ENCODE peak calls at places on chromosomes 5 and 9, in seven cellular contexts. C, K, J, U, N, P and F are unnamed samples.

GRCh38 chr5:93123127-93123526 is 457.9 kb downstream of the NR2F1-AS1 start:
- DNase-seq in C (no peak), N (no peak), K (no peak), J (no peak), U (no peak), P (no peak), F (no peak)

GRCh38 chr9:16068476-16068875 is 515.6 kb downstream of the CCDC171 start:
- DNase-seq in N (no peak), K (no peak), U (no peak), P (no peak), J (no peak), C (no peak), F (no peak)

GRCh38 chr9:78234810-78235209 is 1.1 kb upstream of the CEP78 start:
- DNase-seq in C (no peak), J (no peak), K (no peak), N (peak; percentile 60), U (peak; percentile 18), P (peak; percentile 35), F (no peak)

GRCh38 chr5:103375356-103375755 is 116.8 kb downstream of the MACIR start:
- DNase-seq in P (peak; percentile 56), C (no peak), U (peak; percentile 8), J (no peak), K (no peak), N (peak; percentile 64), F (no peak)

GRCh38 chr5:102715405-102715804 is 39.7 kb upstream of the PAM start:
- DNase-seq in K (no peak), U (peak; percentile 78), N (peak; percentile 86), C (no peak), P (peak; percentile 31), J (no peak), F (no peak)

GRCh38 chr5:148735301-148735700 is 81.0 kb upstream of the HTR4 start:
- DNase-seq in P (no peak), U (peak; percentile 15), N (no peak), C (no peak), K (no peak), J (no peak), F (no peak)

GRCh38 chr5:132094393-132095076 is 20.9 kb downstream of the CSF2 start:
- DNase-seq in N (peak; percentile 88), C (no peak), J (no peak), P (no peak), U (peak; percentile 93), K (no peak), F (no peak)

GRCh38 chr5:86671536-86671935 is 53.8 kb downstream of the COX7C start:
- DNase-seq in K (no peak), P (no peak), C (no peak), J (no peak), U (no peak), N (no peak), F (no peak)

GRCh38 chr5:106454651-106455415 is 1215.9 kb downstream of the EFNA5 start:
- DNase-seq in U (peak; percentile 95), C (no peak), J (peak; percentile 39), K (no peak), P (peak; percentile 73), N (peak; percentile 27), F (no peak)

DNA sequence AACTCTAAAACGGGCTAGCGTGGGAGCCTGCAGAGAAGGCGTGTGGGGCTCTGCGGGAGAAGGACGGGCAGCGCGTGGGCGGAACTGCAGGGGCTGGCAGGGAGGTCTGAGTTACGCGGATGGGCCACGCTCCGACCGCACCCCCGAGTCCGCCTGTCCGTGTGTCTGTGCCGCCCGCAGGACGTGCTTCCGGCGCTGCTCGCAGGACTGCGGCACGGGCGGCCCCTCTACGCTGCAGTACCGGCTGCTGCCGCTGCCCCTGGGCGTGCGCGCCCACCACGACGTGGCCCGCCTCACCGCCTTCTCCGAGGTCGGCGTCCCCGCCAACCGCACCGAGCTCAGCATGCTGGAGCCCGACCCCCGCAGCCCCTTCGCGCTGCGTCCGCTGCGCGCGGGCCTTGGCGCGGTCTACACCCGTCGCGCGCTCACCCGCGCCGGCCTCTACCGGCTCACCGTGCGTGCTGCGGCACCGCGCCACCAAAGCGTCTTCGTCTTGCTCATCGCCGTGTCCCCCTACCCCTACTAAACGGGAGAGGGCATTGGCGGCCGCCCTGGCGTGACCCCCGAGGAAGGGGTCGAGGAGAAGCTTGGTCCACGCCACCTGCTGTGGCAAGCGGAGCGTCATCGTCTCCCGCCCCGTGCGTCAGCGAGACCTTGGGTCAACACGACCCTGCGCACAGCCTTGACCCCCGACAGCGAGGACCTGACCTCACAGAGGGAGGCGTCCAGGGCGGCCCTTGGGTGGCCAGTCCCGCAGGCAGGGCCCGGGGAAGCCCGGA is 11.4 kb upstream of the ASS1 start:
- DNase-seq in U (peak; percentile 44), N (no peak), J (peak; percentile 76), C (peak; percentile 44), K (peak; percentile 43), P (peak; percentile 70), F (no peak)
- TF ChIP-seq CTCF in U (peak; percentile 20), N (peak; percentile 46), J (peak; percentile 65), C (peak; percentile 84), K (no peak), P (peak; percentile 61), F (no peak)

GRCh38 chr9:35489313-35490154 is at the start of gene RUSC2:
- DNase-seq in P (peak; percentile 93), U (peak; percentile 80), N (peak; percentile 89), J (peak; percentile 87), K (peak; percentile 36), C (peak; percentile 84), F (peak; percentile 43)
- TF ChIP-seq CTCF in P (peak; percentile 48), U (peak; percentile 10), N (peak; percentile 34), J (no peak), K (no peak), C (peak; percentile 58), F (no peak)

GRCh38 chr9:121698627-121699270 is 47.3 kb downstream of the DAB2IP start:
- DNase-seq in C (no peak), K (no peak), P (peak; percentile 69), J (peak; percentile 77), N (no peak), U (no peak), F (peak; percentile 41)

GRCh38 chr9:121699271-121700164 is 48.1 kb downstream of the DAB2IP start:
- DNase-seq in J (peak; percentile 66), P (peak; percentile 56), K (peak; percentile 53), U (peak; percentile 50), N (peak; percentile 40), C (peak; percentile 77), F (peak; percentile 52)

GRCh38 chr9:121701736-121702261 is 50.4 kb downstream of the DAB2IP start:
- DNase-seq in J (no peak), K (no peak), C (no peak), N (no peak), P (no peak), U (peak; percentile 16), F (no peak)

GRCh38 chr9:121700831-121701419 is 49.5 kb downstream of the DAB2IP start:
- DNase-seq in C (peak; percentile 66), N (no peak), J (no peak), P (no peak), K (no peak), U (peak; percentile 43), F (no peak)

DNA sequence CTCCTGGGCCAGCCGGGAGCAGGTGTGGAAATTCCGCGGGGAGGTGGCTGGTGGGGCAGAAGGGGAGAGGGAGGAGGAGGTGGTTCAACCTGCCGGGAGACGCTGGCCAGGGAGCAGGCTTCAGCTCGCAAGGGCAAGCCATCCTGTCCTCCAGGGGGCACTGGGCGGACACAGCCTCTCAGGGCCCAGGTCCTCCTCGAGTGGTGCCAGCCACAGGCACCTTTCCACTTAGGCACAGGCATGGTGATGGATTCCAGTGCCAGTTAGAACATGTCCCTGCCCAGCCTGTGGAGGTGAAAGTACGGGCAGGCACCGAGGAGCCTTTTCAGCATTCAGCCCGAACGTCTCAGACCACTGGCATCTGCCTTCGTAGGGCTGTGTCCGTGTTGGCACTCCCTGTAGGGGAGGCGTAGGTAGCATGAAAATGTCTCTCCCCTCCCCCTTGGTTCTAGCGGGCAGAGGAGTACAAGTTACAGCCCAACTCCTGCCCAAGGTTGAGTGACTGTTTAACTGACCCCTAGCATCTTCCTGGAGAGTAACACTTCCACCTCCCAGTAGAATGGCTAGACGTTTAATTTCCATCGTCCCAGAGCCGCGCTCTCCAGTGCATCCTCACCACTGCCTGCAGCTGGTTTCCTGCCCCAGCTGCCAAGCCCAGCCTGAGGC is 48.9 kb downstream of the DAB2IP start:
- DNase-seq in U (peak; percentile 99), P (no peak), K (no peak), J (peak; percentile 69), C (peak; percentile 72), N (peak; percentile 50), F (peak; percentile 39)
- TF ChIP-seq CTCF in U (peak; percentile 59), P (no peak), K (peak; percentile 60), J (no peak), C (peak; percentile 63), N (peak; percentile 78), F (peak; percentile 44)

DNA sequence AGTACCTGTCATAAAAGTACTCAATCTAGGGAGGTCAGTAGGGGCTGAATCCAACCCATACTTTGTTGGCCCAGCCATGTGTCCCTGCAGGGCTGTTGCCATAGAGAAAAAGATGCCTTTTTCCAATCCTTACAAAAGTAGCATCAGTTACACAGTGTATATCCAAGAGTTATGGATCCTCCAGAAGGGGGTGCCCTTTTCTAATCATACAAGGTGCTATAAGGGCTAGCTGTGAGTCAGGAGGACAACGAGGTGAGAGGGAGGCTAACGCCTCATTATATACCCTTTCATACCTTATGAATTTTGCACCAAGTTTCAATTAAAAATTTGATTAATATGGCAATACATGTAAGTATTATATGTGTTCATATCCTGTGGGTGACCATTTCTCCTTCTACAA is 4.8 kb downstream of the KIAA0825 start:
- DNase-seq in K (no peak), C (no peak), P (peak; percentile 41), N (peak; percentile 5), U (peak; percentile 53), J (no peak), F (peak; percentile 14)
- TF ChIP-seq CTCF in K (peak; percentile 29), C (no peak), P (peak; percentile 51), N (no peak), U (no peak), J (no peak), F (peak; percentile 28)

GRCh38 chr9:112705773-112706427 is 12.0 kb downstream of the INIP start:
- DNase-seq in U (peak; percentile 54), C (no peak), N (peak; percentile 17), P (peak; percentile 83), K (no peak), J (peak; percentile 32), F (no peak)
- TF ChIP-seq CTCF in U (peak; percentile 62), C (peak; percentile 55), N (peak; percentile 5), P (peak; percentile 68), K (no peak), J (peak; percentile 34), F (no peak)

GRCh38 chr9:102631559-102631958 is 363.6 kb upstream of the CYLC2 start:
- DNase-seq in P (peak; percentile 15), N (no peak), K (no peak), C (no peak), J (no peak), U (peak; percentile 22), F (no peak)
- TF ChIP-seq CTCF in P (peak; percentile 26), N (no peak), K (peak; percentile 52), C (no peak), J (no peak), U (peak; percentile 46), F (peak; percentile 31)

GRCh38 chr9:109455391-109455790 is 42.7 kb downstream of the PTPN3 start:
- DNase-seq in C (no peak), N (no peak), U (no peak), J (peak; percentile 44), K (no peak), P (no peak), F (no peak)
- TF ChIP-seq CTCF in C (no peak), N (no peak), U (no peak), J (peak; percentile 6), K (no peak), P (no peak), F (no peak)

GRCh38 chr9:109315889-109316640 is 4.8 kb downstream of the EPB41L4B start:
- DNase-seq in J (no peak), C (peak; percentile 75), N (peak; percentile 80), K (no peak), U (peak; percentile 99), P (peak; percentile 23), F (no peak)
- TF ChIP-seq CTCF in J (no peak), C (no peak), N (no peak), K (no peak), U (peak; percentile 7), P (no peak), F (no peak)